ENCODE peak calls at places on chromosomes 13 and 19, in ten cellular contexts. A is epithelial cell of esophagus, F is WERI-Rb-1, O is epithelial cell of proximal tubule, B is AG10803, R is suprapubic skin, D is lower leg skin, U is A673, Y is fibroblast of the aortic adventitia, E is IMR-90. W is an unnamed sample.

GRCh38 chr13:100532836-100533435 is 55.7 kb downstream of the GGACT start:
- DNase-seq in A (no peak), F (no peak), O (no peak), B (no peak), R (no peak), D (no peak), U (no peak), Y (no peak), E (no peak), W (no peak)

GRCh38 chr19:31890230-31890629 is 455.2 kb upstream of the ZNF507 start:
- DNase-seq in A (no peak), F (no peak), O (no peak), B (no peak), R (no peak), D (no peak), U (no peak), Y (no peak), E (no peak), W (no peak)

GRCh38 chr13:84591444-84591843 is 709.2 kb upstream of the SLITRK1 start:
- DNase-seq in A (no peak), F (no peak), O (no peak), B (no peak), R (no peak), D (no peak), U (no peak), Y (no peak), E (no peak), W (no peak)

GRCh38 chr13:27595055-27595811 is 25.1 kb downstream of the LNX2 start:
- DNase-seq in A (no peak), F (no peak), O (no peak), B (peak), R (no peak), D (no peak), U (no peak), Y (no peak), E (no peak), W (no peak)

GRCh38 chr13:98595134-98595533 is 18.2 kb upstream of the STK24 start:
- DNase-seq in A (no peak), F (no peak), O (no peak), B (no peak), R (no peak), D (no peak), U (no peak), Y (no peak), E (no peak), W (no peak)

GRCh38 chr19:15452111-15453047 is 2.6 kb upstream of the WIZ start:
- DNase-seq in A (peak), F (peak), O (peak), B (peak), R (peak), D (peak), U (peak), Y (peak), E (peak), W (peak)

GRCh38 chr13:32205426-32206096 is 109.6 kb downstream of the ZAR1L start:
- DNase-seq in A (no peak), F (peak), O (no peak), B (no peak), R (no peak), D (no peak), U (peak), Y (peak), E (peak), W (no peak)

GRCh38 chr13:33299626-33300025 is 14.1 kb upstream of the STARD13 start:
- DNase-seq in A (no peak), F (no peak), O (no peak), B (no peak), R (no peak), D (no peak), U (no peak), Y (no peak), E (no peak), W (no peak)

GRCh38 chr13:113161433-113161832 is 3.0 kb downstream of the PROZ start:
- DNase-seq in A (no peak), F (no peak), O (no peak), B (no peak), R (no peak), D (peak), U (no peak), Y (no peak), E (no peak), W (no peak)

GRCh38 chr13:46964789-46965527 is 68.1 kb upstream of the HTR2A start:
- DNase-seq in A (peak), F (no peak), O (no peak), B (peak), R (no peak), D (no peak), U (no peak), Y (peak), E (peak), W (peak)

GRCh38 chr19:15673176-15673654 is 328 bp downstream of the CYP4F12 start:
- DNase-seq in A (no peak), F (no peak), O (no peak), B (no peak), R (no peak), D (no peak), U (no peak), Y (no peak), E (no peak), W (no peak)

GRCh38 chr19:58569943-58570670 is 3.0 kb downstream of the MZF1 start:
- DNase-seq in A (no peak), F (peak), O (no peak), B (no peak), R (peak), D (peak), U (no peak), Y (no peak), E (no peak), W (no peak)

GRCh38 chr19:50205681-50206138 is 2.3 kb downstream of the MYH14 start:
- DNase-seq in A (peak), F (no peak), O (no peak), B (no peak), R (peak), D (no peak), U (no peak), Y (no peak), E (no peak), W (no peak)

GRCh38 chr19:14517446-14517839 is 754 bp downstream of the DNAJB1 start:
- DNase-seq in A (no peak), F (no peak), O (no peak), B (peak), R (peak), D (no peak), U (no peak), Y (peak), E (peak), W (no peak)

GRCh38 chr19:756232-756631 is 5.3 kb downstream of the MISP start:
- DNase-seq in A (peak), F (no peak), O (no peak), B (peak), R (no peak), D (no peak), U (peak), Y (no peak), E (peak), W (peak)

GRCh38 chr13:42215578-42216421 is 56.2 kb upstream of the AKAP11 start:
- DNase-seq in A (peak), F (peak), O (no peak), B (peak), R (no peak), D (no peak), U (peak), Y (peak), E (peak), W (peak)

GRCh38 chr13:59094149-59094548 is 1069.6 kb downstream of the DIAPH3 start:
- DNase-seq in A (no peak), F (no peak), O (no peak), B (no peak), R (no peak), D (no peak), U (no peak), Y (no peak), E (peak), W (no peak)

GRCh38 chr19:44749318-44749717 is 810 bp downstream of the BCL3 start:
- DNase-seq in A (no peak), F (no peak), O (no peak), B (no peak), R (no peak), D (no peak), U (no peak), Y (no peak), E (no peak), W (no peak)
- H3K4me3 ChIP-seq in A (peak), F (peak), O (peak), B (peak), R (peak), D (peak), U (peak), Y (peak), E (peak), W (peak)

GRCh38 chr13:92681239-92681638 is 545.4 kb upstream of the GPC6 start:
- DNase-seq in A (no peak), F (no peak), O (no peak), B (no peak), R (no peak), D (no peak), U (no peak), Y (no peak), E (no peak), W (no peak)

GRCh38 chr13:92671821-92672220 is 554.8 kb upstream of the GPC6 start:
- DNase-seq in A (no peak), F (no peak), O (no peak), B (no peak), R (no peak), D (no peak), U (no peak), Y (no peak), E (no peak), W (no peak)

GRCh38 chr13:92682832-92683517 is 543.6 kb upstream of the GPC6 start:
- DNase-seq in A (no peak), F (no peak), O (no peak), B (no peak), R (no peak), D (no peak), U (no peak), Y (peak), E (no peak), W (no peak)

GRCh38 chr13:92676246-92676645 is 550.4 kb upstream of the GPC6 start:
- DNase-seq in A (no peak), F (no peak), O (no peak), B (no peak), R (no peak), D (no peak), U (no peak), Y (no peak), E (no peak), W (no peak)

GRCh38 chr13:92677571-92677970 is 549.0 kb upstream of the GPC6 start:
- DNase-seq in A (peak), F (peak), O (no peak), B (no peak), R (no peak), D (no peak), U (peak), Y (no peak), E (no peak), W (no peak)
- TF ChIP-seq CTCF in A (no peak), F (no peak), O (no peak), B (no peak), R (no peak), D (no peak), U (no peak), Y (no peak), E (no peak), W (no peak)

DNA sequence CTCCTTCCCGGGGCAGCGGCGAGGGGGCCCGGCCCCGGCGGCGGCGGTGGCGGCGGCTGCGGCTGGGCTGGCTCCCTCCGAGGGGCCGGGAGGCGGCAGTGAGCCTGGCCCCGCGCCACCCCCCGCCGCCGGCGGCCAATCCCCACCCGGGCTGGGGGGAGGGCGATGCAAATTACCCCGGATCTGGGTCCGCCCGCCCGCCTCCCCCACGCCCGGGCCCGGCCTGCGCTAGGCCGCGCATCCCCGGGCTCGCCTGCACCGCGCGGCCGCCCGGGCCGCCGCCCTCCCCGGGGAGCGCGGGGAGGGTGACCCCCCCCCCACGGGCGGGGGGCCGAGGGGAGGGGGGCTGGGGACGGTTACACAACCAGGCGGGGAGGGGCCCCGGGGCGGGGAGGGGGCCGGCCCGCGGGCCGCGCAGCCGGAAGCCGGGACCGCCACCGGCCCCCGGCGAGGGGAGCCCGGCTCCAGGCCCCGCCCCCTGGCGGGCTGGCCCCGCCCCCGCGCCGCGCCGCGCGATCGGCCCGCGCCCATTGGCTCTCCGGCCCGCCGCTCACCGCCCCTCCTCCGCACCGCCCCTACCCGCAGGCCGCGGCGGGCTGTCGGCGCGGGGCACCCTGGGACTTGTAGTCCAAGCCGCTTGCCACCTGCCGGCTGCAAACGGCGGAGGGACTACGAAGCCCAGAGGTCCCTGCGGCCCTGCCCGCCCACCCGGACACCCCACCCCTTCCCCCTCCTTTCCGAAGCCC is 1.1 kb downstream of the ZBTB7A start:
- DNase-seq in A (peak), F (peak), O (peak), B (peak), R (peak), D (peak), U (peak), Y (peak), E (peak), W (peak)
- H3K4me3 ChIP-seq in A (peak), F (no peak), O (peak), B (peak), R (peak), D (no peak), U (peak), Y (peak), E (peak), W (peak)

GRCh38 chr19:38209671-38210457 is 14.2 kb downstream of the DPF1 start:
- DNase-seq in A (no peak), F (peak), O (no peak), B (peak), R (no peak), D (peak), U (no peak), Y (peak), E (peak), W (peak)
- TF ChIP-seq CTCF in A (no peak), F (no peak), O (no peak), B (no peak), R (no peak), D (no peak), U (no peak), Y (no peak), E (no peak), W (no peak)

GRCh38 chr19:41219924-41220567 is 1.0 kb downstream of the AXL start:
- DNase-seq in A (peak), F (no peak), O (no peak), B (peak), R (no peak), D (peak), U (no peak), Y (peak), E (peak), W (peak)

GRCh38 chr19:41218249-41218614 is 791 bp upstream of the AXL start:
- DNase-seq in A (no peak), F (no peak), O (no peak), B (no peak), R (no peak), D (no peak), U (no peak), Y (no peak), E (no peak), W (no peak)

GRCh38 chr19:41217741-41218140 is 1.3 kb upstream of the AXL start:
- DNase-seq in A (no peak), F (no peak), O (no peak), B (no peak), R (no peak), D (no peak), U (no peak), Y (no peak), E (no peak), W (no peak)

GRCh38 chr19:41221514-41222205 is 2.6 kb downstream of the AXL start:
- DNase-seq in A (no peak), F (no peak), O (no peak), B (no peak), R (peak), D (no peak), U (no peak), Y (no peak), E (no peak), W (no peak)

GRCh38 chr19:41218615-41219507 is at the start of gene AXL:
- DNase-seq in A (peak), F (peak), O (no peak), B (peak), R (peak), D (peak), U (no peak), Y (peak), E (peak), W (peak)
- H3K4me3 ChIP-seq in A (peak), F (peak), O (peak), B (peak), R (peak), D (peak), U (peak), Y (peak), E (peak), W (peak)

GRCh38 chr13:44976196-44976595 is 13.1 kb downstream of the NUFIP1 start:
- DNase-seq in A (no peak), F (no peak), O (no peak), B (no peak), R (no peak), D (no peak), U (no peak), Y (no peak), E (no peak), W (no peak)

GRCh38 chr13:44969858-44970484 is 19.3 kb downstream of the NUFIP1 start:
- DNase-seq in A (peak), F (no peak), O (peak), B (peak), R (no peak), D (no peak), U (peak), Y (peak), E (peak), W (peak)

GRCh38 chr13:44974056-44974798 is 15.0 kb downstream of the NUFIP1 start:
- DNase-seq in A (peak), F (no peak), O (no peak), B (peak), R (no peak), D (no peak), U (no peak), Y (peak), E (peak), W (peak)

GRCh38 chr13:44971656-44972595 is 17.3 kb downstream of the NUFIP1 start:
- DNase-seq in A (no peak), F (no peak), O (no peak), B (no peak), R (no peak), D (no peak), U (peak), Y (peak), E (peak), W (no peak)

DNA sequence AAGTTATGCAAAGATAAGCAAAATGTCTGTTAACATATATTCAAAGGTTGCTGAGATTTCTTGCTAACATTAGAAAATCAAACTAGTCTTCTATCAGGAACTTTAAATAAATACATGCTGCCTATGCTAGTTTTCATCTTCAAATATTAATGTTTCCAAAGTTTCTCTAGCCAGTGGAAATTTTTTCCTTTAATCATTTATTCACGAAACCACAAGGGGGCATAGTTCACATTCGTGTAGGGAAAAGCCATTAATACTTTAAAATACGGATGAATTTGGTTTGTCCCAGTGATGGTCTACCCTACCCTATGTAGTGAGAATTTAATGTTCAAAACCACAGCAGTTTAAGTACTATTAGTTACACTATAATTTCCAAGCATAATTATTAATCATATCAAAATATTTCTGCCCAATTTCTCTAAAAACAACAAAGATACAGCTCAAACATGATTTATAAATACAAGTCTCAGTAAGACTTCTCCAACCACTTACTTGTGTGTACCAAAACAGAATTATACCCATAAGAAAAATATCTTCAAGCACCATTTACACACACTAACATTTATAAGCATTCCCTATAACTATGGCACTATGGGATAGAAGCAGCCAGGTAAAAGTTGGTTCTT is 16.2 kb downstream of the NUFIP1 start:
- DNase-seq in A (peak), F (no peak), O (no peak), B (peak), R (no peak), D (no peak), U (peak), Y (peak), E (peak), W (peak)
- TF ChIP-seq CTCF in A (peak), F (peak), O (peak), B (peak), R (peak), D (no peak), U (peak), Y (peak), E (peak), W (peak)

GRCh38 chr13:75299206-75299605 is 182.8 kb downstream of the TBC1D4 start:
- DNase-seq in A (no peak), F (no peak), O (no peak), B (no peak), R (no peak), D (no peak), U (no peak), Y (no peak), E (no peak), W (no peak)
- H3K4me3 ChIP-seq in A (no peak), F (no peak), O (no peak), B (no peak), R (no peak), D (no peak), U (no peak), Y (no peak), E (no peak), W (no peak)